ENCODE peak calls at places on chromosomes 12 and 14, in six cellular contexts. H is adipocyte, K is uterus, Q is HCT116, W is OCI-LY7, L is left ventricle myocardium inferior. O is an unnamed sample.

GRCh38 chr12:101027200-101027599 is 182.8 kb downstream of the SLC5A8 start:
- DNase-seq in H (no peak), K (no peak), Q (no peak), W (no peak), L (no peak), O (no peak)

GRCh38 chr14:103516426-103517171 is 6.0 kb downstream of the CKB start:
- DNase-seq in H (no peak), K (no peak), Q (no peak), W (no peak), L (peak; percentile 7), O (no peak)

GRCh38 chr12:67989184-67989965 is at the start of gene IFNG-AS1:
- DNase-seq in H (no peak), K (no peak), Q (no peak), W (peak; percentile 91), L (no peak), O (peak; percentile 38)

GRCh38 chr12:76176935-76177334 is 92.5 kb upstream of the NAP1L1 start:
- DNase-seq in H (no peak), K (no peak), Q (no peak), W (no peak), L (no peak), O (no peak)

GRCh38 chr14:103141117-103141796 is 18.0 kb downstream of the TNFAIP2 start:
- DNase-seq in H (no peak), K (no peak), Q (peak; percentile 73), W (peak; percentile 91), L (no peak), O (no peak)

GRCh38 chr14:93688239-93688666 is 100.0 kb downstream of the PRIMA1 start:
- DNase-seq in H (no peak), K (no peak), Q (no peak), W (no peak), L (no peak), O (no peak)

GRCh38 chr12:52741378-52742195 is 35.6 kb downstream of the KRT76 start:
- DNase-seq in H (peak; percentile 60), K (no peak), Q (peak; percentile 4), W (peak; percentile 53), L (peak; percentile 42), O (peak; percentile 84)

GRCh38 chr12:92144045-92144630 is 1.5 kb downstream of the BTG1 start:
- DNase-seq in H (peak; percentile 96), K (peak; percentile 80), Q (peak; percentile 66), W (peak; percentile 88), L (peak; percentile 57), O (peak; percentile 69)

GRCh38 chr12:104276192-104277131 is 27.1 kb upstream of the EID3 start:
- DNase-seq in H (no peak), K (no peak), Q (no peak), W (peak; percentile 65), L (no peak), O (no peak)

DNA sequence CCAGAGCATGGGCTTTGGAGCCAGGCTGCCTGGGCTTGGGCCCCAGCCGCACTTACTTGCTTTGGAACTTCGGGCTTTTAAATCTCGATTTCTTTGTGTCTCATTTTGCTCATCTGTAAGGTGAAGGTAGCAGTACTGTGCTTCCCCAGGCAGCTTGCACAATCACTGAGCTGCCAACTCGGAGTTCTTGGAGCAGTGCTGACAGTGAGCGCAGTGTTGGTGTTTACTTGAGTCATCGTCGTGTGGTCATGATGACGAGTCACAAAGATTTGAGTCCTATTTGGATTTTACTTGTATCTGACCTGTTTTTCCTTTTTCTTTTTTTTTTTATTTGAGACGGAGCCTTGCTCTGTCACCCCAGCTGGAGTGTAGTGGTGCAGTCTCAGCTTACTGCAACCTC is 31.3 kb upstream of the ATF1 start:
- DNase-seq in H (peak; percentile 44), K (no peak), Q (peak; percentile 3), W (no peak), L (no peak), O (no peak)
- H3K36me3 ChIP-seq in H (peaks cover 47% of the 10 kb centered on the region), K (no peaks in the 10 kb centered on the region), Q (peaks cover 21% of the 10 kb centered on the region), W (peaks cover 50% of the 10 kb centered on the region), L (peaks cover 94% of the 10 kb centered on the region), O (peaks cover 9% of the 10 kb centered on the region)

GRCh38 chr12:111451649-111452129 is 46.0 kb downstream of the SH2B3 start:
- DNase-seq in H (peak; percentile 74), K (peak; percentile 11), Q (peak; percentile 24), W (peak; percentile 68), L (no peak), O (no peak)
- H3K36me3 ChIP-seq in H (peaks cover 98% of the 10 kb centered on the region), K (no peaks in the 10 kb centered on the region), Q (peaks cover 45% of the 10 kb centered on the region), W (peaks cover 82% of the 10 kb centered on the region), L (peaks cover 80% of the 10 kb centered on the region), O (no peaks in the 10 kb centered on the region)

DNA sequence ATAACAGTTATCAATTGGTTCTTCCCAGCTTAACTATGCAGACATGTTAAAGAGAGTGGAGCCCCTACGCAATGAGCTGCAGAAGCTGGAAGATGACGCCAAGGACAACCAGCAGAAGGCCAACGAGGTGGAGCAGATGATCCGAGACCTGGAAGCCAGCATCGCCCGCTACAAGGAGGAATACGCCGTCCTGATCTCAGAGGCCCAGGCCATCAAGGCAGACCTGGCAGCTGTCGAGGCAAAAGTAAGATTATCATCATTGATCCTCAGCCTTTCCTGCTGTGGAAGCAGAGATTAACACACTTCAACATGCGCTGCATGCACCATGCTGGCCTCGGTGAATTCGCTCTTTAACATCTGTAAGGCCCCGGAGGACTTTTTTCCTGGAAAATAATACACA is 53.6 kb downstream of the HSP90AA1 start:
- DNase-seq in H (no peak), K (no peak), Q (no peak), W (no peak), L (no peak), O (peak; percentile 17)
- H3K36me3 ChIP-seq in H (peaks cover 96% of the 10 kb centered on the region), K (no peaks in the 10 kb centered on the region), Q (peaks cover 70% of the 10 kb centered on the region), W (peaks cover 97% of the 10 kb centered on the region), L (peaks cover 100% of the 10 kb centered on the region), O (peaks cover 49% of the 10 kb centered on the region)

DNA sequence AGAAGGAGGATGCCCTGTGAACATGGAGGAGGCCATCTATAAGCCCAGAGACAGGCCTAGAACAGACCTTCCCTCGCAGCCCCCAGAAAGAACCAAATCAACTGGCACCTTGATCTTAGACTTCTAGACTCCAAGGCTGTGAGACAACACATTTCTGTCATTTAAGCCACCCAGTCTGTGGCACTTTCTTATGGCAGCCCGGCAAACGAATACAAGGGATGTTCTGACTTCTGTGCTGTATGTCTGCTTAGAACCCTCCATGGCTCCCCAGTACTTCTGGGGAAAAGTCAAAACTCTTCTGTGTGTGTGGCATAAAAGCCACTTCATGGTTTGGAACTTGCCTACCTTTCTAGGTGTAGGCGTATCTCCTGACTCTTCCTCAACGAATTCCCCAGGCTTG is 42.9 kb downstream of the RBM19 start:
- DNase-seq in H (no peak), K (no peak), Q (no peak), W (no peak), L (no peak), O (no peak)
- H3K36me3 ChIP-seq in H (peaks cover 61% of the 10 kb centered on the region), K (no peaks in the 10 kb centered on the region), Q (peaks cover 34% of the 10 kb centered on the region), W (peaks cover 55% of the 10 kb centered on the region), L (peaks cover 74% of the 10 kb centered on the region), O (no peaks in the 10 kb centered on the region)

DNA sequence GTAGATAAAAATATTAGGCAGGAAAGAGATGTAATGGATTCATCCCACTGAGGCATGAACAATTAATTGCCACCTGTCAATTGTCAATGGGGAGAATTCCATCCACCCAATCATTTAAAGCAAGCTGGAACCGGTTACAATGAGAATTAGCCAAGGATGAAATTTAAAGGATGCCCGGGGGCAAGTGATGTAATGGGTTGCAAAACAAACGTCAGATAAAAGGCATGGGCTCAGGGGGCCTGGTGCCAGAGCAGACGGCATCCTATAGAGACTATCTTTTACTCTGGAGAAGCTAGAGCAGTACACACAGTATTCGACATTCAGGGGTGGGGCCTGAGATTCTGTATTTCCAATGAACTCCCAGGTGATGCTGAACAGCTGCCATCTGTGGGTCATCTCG is 80.5 kb upstream of the ZFP36L1 start:
- DNase-seq in H (peak; percentile 37), K (no peak), Q (no peak), W (no peak), L (no peak), O (no peak)
- H3K36me3 ChIP-seq in H (peaks cover 79% of the 10 kb centered on the region), K (no peaks in the 10 kb centered on the region), Q (peaks cover 38% of the 10 kb centered on the region), W (no peaks in the 10 kb centered on the region), L (peaks cover 73% of the 10 kb centered on the region), O (peaks cover 3% of the 10 kb centered on the region)

DNA sequence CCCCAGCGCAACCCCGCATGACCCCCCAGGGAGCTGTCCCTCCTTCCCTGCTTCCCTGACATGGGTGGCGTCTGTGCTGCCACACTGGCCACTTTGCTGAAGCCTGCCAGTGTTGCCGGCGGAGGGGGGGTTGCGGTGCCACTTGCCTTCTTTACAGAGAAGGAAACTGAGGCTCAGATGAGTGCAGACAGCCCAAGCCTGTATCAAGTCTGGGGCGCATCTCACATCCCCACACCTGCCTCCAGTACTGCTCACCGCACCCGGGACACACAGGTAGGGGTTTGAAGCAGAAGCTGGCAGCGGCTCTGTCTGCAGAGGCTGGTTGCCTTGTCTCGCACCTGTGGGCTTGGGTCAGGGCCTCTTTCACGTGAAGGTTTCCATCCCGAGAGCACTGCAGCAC is 104.7 kb upstream of the RTL1 start:
- DNase-seq in H (no peak), K (no peak), Q (no peak), W (no peak), L (no peak), O (no peak)
- H3K36me3 ChIP-seq in H (peaks cover 18% of the 10 kb centered on the region), K (no peaks in the 10 kb centered on the region), Q (no peaks in the 10 kb centered on the region), W (no peaks in the 10 kb centered on the region), L (no peaks in the 10 kb centered on the region), O (no peaks in the 10 kb centered on the region)

GRCh38 chr14:88568196-88568595 is 5.4 kb downstream of the ZC3H14 start:
- DNase-seq in H (no peak), K (no peak), Q (no peak), W (no peak), L (no peak), O (no peak)

GRCh38 chr14:88576222-88576621 is 13.4 kb downstream of the ZC3H14 start:
- DNase-seq in H (no peak), K (no peak), Q (no peak), W (no peak), L (no peak), O (no peak)

DNA sequence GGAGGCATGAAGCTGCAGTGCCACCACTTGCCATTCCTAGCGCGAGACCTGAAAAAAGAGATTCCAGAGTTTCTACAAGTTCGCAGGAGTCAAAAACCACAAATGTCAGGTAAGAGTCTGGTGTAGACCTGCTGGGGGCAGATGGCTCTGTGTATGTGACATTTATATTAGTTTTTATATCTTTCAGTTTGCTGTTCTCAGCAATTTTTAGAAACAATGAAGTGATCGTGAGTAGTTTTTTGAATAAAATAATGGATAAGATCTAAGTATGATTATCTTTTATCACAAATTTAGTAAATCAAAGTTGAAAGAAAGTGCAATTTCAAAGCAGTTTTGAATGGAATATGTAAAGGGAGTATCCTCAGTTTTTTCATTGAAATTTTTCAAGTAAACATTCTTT is 9.3 kb downstream of the ZC3H14 start:
- DNase-seq in H (no peak), K (no peak), Q (no peak), W (no peak), L (no peak), O (no peak)
- H3K36me3 ChIP-seq in H (peaks cover 97% of the 10 kb centered on the region), K (no peaks in the 10 kb centered on the region), Q (peaks cover 46% of the 10 kb centered on the region), W (peaks cover 95% of the 10 kb centered on the region), L (peaks cover 94% of the 10 kb centered on the region), O (peaks cover 6% of the 10 kb centered on the region)

GRCh38 chr12:49658276-49658675 is 34.9 kb downstream of the PRPF40B start:
- DNase-seq in H (no peak), K (no peak), Q (no peak), W (no peak), L (no peak), O (no peak)
- H3K36me3 ChIP-seq in H (peaks cover 44% of the 10 kb centered on the region), K (no peaks in the 10 kb centered on the region), Q (no peaks in the 10 kb centered on the region), W (peaks cover 66% of the 10 kb centered on the region), L (peaks cover 49% of the 10 kb centered on the region), O (no peaks in the 10 kb centered on the region)

GRCh38 chr14:73720636-73721035 is 6.5 kb upstream of the PNMA1 start:
- DNase-seq in H (no peak), K (no peak), Q (no peak), W (no peak), L (no peak), O (no peak)
- H3K36me3 ChIP-seq in H (peaks cover 64% of the 10 kb centered on the region), K (no peaks in the 10 kb centered on the region), Q (peaks cover 35% of the 10 kb centered on the region), W (peaks cover 94% of the 10 kb centered on the region), L (peaks cover 88% of the 10 kb centered on the region), O (peaks cover 11% of the 10 kb centered on the region)

O was measured in mucosa of descending colon.